ENCODE peak calls at places on chromosome 6, in eight cellular contexts. One of them, this sample, is unnamed.

GRCh38 chr6:13992417-13993055 is 67.8 kb downstream of the RNF182 start:
- DNase-seq in aorta: no peak
- DNase-seq in neural progenitor cell: no peak
- DNase-seq in IMR-90: peak
- DNase-seq in left ventricle myocardium inferior: no peak
- DNase-seq in SJSA1: peak
- DNase-seq in choroid plexus epithelial cell: peak
- DNase-seq in AG09309: no peak
- DNase-seq in this sample: no peak

GRCh38 chr6:53894086-53894485 is 99.3 kb downstream of the LRRC1 start:
- DNase-seq in aorta: no peak
- DNase-seq in neural progenitor cell: no peak
- DNase-seq in IMR-90: peak
- DNase-seq in left ventricle myocardium inferior: no peak
- DNase-seq in SJSA1: no peak
- DNase-seq in choroid plexus epithelial cell: peak
- DNase-seq in AG09309: no peak
- DNase-seq in this sample: no peak

GRCh38 chr6:144007779-144008500 is at the start of gene PLAGL1:
- DNase-seq in aorta: peak
- DNase-seq in neural progenitor cell: peak
- DNase-seq in IMR-90: peak
- DNase-seq in left ventricle myocardium inferior: peak
- DNase-seq in SJSA1: peak
- DNase-seq in choroid plexus epithelial cell: peak
- DNase-seq in AG09309: no peak
- DNase-seq in this sample: no peak

GRCh38 chr6:22113046-22113766 is 183.6 kb downstream of the PRL start:
- DNase-seq in aorta: no peak
- DNase-seq in neural progenitor cell: no peak
- DNase-seq in IMR-90: peak
- DNase-seq in left ventricle myocardium inferior: no peak
- DNase-seq in SJSA1: peak
- DNase-seq in choroid plexus epithelial cell: peak
- DNase-seq in AG09309: peak
- DNase-seq in this sample: peak

GRCh38 chr6:44120692-44121443 is 6.4 kb downstream of the MRPL14 start:
- DNase-seq in aorta: no peak
- DNase-seq in neural progenitor cell: peak
- DNase-seq in IMR-90: no peak
- DNase-seq in left ventricle myocardium inferior: no peak
- DNase-seq in SJSA1: no peak
- DNase-seq in choroid plexus epithelial cell: no peak
- DNase-seq in AG09309: no peak
- DNase-seq in this sample: no peak

GRCh38 chr6:90256698-90257485 is 39.8 kb downstream of the BACH2 start:
- DNase-seq in aorta: no peak
- DNase-seq in neural progenitor cell: no peak
- DNase-seq in IMR-90: peak
- DNase-seq in left ventricle myocardium inferior: no peak
- DNase-seq in SJSA1: no peak
- DNase-seq in choroid plexus epithelial cell: peak
- DNase-seq in AG09309: peak
- DNase-seq in this sample: no peak

GRCh38 chr6:131657630-131658111 is 20.6 kb downstream of the ENPP3 start:
- DNase-seq in aorta: no peak
- DNase-seq in neural progenitor cell: no peak
- DNase-seq in IMR-90: peak
- DNase-seq in left ventricle myocardium inferior: no peak
- DNase-seq in SJSA1: no peak
- DNase-seq in choroid plexus epithelial cell: peak
- DNase-seq in AG09309: peak
- DNase-seq in this sample: no peak

GRCh38 chr6:34143884-34144580 is 1.9 kb downstream of the GRM4 start:
- DNase-seq in aorta: peak
- DNase-seq in neural progenitor cell: peak
- DNase-seq in IMR-90: no peak
- DNase-seq in left ventricle myocardium inferior: no peak
- DNase-seq in SJSA1: peak
- DNase-seq in choroid plexus epithelial cell: no peak
- DNase-seq in AG09309: no peak
- DNase-seq in this sample: no peak

GRCh38 chr6:7636151-7636550 is 46.2 kb downstream of the SNRNP48 start:
- DNase-seq in aorta: no peak
- DNase-seq in neural progenitor cell: no peak
- DNase-seq in IMR-90: no peak
- DNase-seq in left ventricle myocardium inferior: no peak
- DNase-seq in SJSA1: peak
- DNase-seq in choroid plexus epithelial cell: peak
- DNase-seq in AG09309: no peak
- DNase-seq in this sample: no peak

GRCh38 chr6:37354526-37355384 is 972 bp downstream of the RNF8 start:
- DNase-seq in aorta: peak
- DNase-seq in neural progenitor cell: peak
- DNase-seq in IMR-90: peak
- DNase-seq in left ventricle myocardium inferior: peak
- DNase-seq in SJSA1: peak
- DNase-seq in choroid plexus epithelial cell: peak
- DNase-seq in AG09309: no peak
- DNase-seq in this sample: no peak

DNA sequence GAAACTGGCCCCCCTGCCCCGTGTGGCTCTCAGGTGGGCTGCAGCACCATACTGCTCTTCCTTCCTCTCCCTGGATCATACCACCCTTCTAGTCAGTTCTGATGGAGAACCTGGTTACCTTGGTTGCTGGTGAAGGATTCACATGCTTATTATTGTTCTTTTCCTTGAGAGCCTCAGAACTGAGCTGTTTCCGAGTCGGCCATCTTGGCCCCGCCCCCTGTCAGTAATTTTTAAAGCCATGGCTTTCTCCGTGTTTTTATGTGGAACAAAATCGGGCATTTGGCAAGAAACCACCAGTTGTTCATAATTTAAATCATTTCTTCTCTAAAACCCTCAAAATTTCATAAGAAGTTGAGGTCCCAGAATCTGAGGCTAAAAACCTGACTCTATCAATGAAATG is 493.8 kb downstream of the NKAIN2 start:
- DNase-seq in aorta: no peak
- DNase-seq in neural progenitor cell: no peak
- DNase-seq in IMR-90: no peak
- DNase-seq in left ventricle myocardium inferior: no peak
- DNase-seq in SJSA1: no peak
- DNase-seq in choroid plexus epithelial cell: no peak
- DNase-seq in AG09309: no peak
- DNase-seq in this sample: no peak
- H3K4me3 ChIP-seq in aorta: no peak
- H3K4me3 ChIP-seq in neural progenitor cell: no peak
- H3K4me3 ChIP-seq in IMR-90: no peak
- H3K4me3 ChIP-seq in left ventricle myocardium inferior: no peak
- H3K4me3 ChIP-seq in SJSA1: no peak
- H3K4me3 ChIP-seq in choroid plexus epithelial cell: no peak
- H3K4me3 ChIP-seq in AG09309: no peak
- H3K4me3 ChIP-seq in this sample: no peak

GRCh38 chr6:46736913-46737312 is 1.7 kb upstream of the PLA2G7 start:
- DNase-seq in aorta: no peak
- DNase-seq in neural progenitor cell: no peak
- DNase-seq in IMR-90: no peak
- DNase-seq in left ventricle myocardium inferior: no peak
- DNase-seq in SJSA1: no peak
- DNase-seq in choroid plexus epithelial cell: no peak
- DNase-seq in AG09309: no peak
- DNase-seq in this sample: no peak

GRCh38 chr6:46733410-46733809 is 1.8 kb downstream of the PLA2G7 start:
- DNase-seq in aorta: no peak
- DNase-seq in neural progenitor cell: no peak
- DNase-seq in IMR-90: no peak
- DNase-seq in left ventricle myocardium inferior: no peak
- DNase-seq in SJSA1: no peak
- DNase-seq in choroid plexus epithelial cell: no peak
- DNase-seq in AG09309: no peak
- DNase-seq in this sample: no peak

GRCh38 chr6:46730918-46731461 is 4.2 kb downstream of the PLA2G7 start:
- DNase-seq in aorta: no peak
- DNase-seq in neural progenitor cell: no peak
- DNase-seq in IMR-90: no peak
- DNase-seq in left ventricle myocardium inferior: no peak
- DNase-seq in SJSA1: no peak
- DNase-seq in choroid plexus epithelial cell: no peak
- DNase-seq in AG09309: no peak
- DNase-seq in this sample: no peak

GRCh38 chr6:46735720-46736031 is 501 bp upstream of the PLA2G7 start:
- DNase-seq in aorta: no peak
- DNase-seq in neural progenitor cell: no peak
- DNase-seq in IMR-90: no peak
- DNase-seq in left ventricle myocardium inferior: no peak
- DNase-seq in SJSA1: no peak
- DNase-seq in choroid plexus epithelial cell: no peak
- DNase-seq in AG09309: no peak
- DNase-seq in this sample: no peak

GRCh38 chr6:46734867-46735719 is at the start of gene PLA2G7:
- DNase-seq in aorta: peak
- DNase-seq in neural progenitor cell: peak
- DNase-seq in IMR-90: no peak
- DNase-seq in left ventricle myocardium inferior: peak
- DNase-seq in SJSA1: peak
- DNase-seq in choroid plexus epithelial cell: no peak
- DNase-seq in AG09309: no peak
- DNase-seq in this sample: no peak
- H3K4me3 ChIP-seq in aorta: peak
- H3K4me3 ChIP-seq in neural progenitor cell: peak
- H3K4me3 ChIP-seq in IMR-90: peak
- H3K4me3 ChIP-seq in left ventricle myocardium inferior: peak
- H3K4me3 ChIP-seq in SJSA1: peak
- H3K4me3 ChIP-seq in choroid plexus epithelial cell: peak
- H3K4me3 ChIP-seq in AG09309: peak
- H3K4me3 ChIP-seq in this sample: peak

DNA sequence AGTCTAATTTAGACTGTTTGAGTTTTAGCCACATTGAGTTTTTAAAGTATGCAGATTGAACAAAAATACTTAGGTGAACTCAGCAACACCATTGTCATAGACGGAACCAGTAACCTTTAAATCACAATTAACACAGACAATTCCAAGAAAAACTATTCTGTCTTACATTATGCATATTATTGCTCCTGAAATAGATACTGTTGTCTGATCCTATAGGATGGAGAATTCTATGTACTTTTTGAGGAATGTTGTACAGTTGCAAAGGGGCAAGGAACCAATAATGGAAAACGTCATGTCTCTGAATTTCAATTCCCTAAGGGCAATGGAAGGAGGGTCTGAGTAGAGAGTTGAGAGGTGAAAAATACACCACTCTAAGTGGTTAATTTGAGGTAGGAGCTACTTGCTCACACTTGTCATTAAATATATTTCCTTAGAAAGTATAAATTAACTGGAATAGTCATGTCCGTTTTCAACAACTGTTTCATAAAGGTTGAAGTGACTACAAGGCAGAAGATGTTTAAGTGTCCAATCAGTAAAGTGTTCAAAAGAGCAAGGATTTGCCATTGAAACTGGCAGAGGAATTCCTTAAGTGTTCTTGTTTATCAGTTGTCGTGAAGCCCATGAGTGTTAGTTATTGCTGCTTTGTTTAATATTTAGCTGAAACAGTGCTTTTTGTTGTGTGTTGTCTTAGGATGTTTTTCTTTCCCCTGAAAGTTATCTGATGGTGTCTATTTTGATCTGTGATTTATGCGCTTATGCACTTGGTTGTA is 1.3 kb downstream of the NKAIN2 start:
- DNase-seq in aorta: no peak
- DNase-seq in neural progenitor cell: no peak
- DNase-seq in IMR-90: no peak
- DNase-seq in left ventricle myocardium inferior: no peak
- DNase-seq in SJSA1: no peak
- DNase-seq in choroid plexus epithelial cell: no peak
- DNase-seq in AG09309: no peak
- DNase-seq in this sample: no peak
- H3K4me3 ChIP-seq in aorta: no peak
- H3K4me3 ChIP-seq in neural progenitor cell: no peak
- H3K4me3 ChIP-seq in IMR-90: no peak
- H3K4me3 ChIP-seq in left ventricle myocardium inferior: peak
- H3K4me3 ChIP-seq in SJSA1: no peak
- H3K4me3 ChIP-seq in choroid plexus epithelial cell: no peak
- H3K4me3 ChIP-seq in AG09309: no peak
- H3K4me3 ChIP-seq in this sample: no peak

GRCh38 chr6:159894991-159895390 is 4.2 kb downstream of the MAS1 start:
- DNase-seq in aorta: no peak
- DNase-seq in neural progenitor cell: no peak
- DNase-seq in IMR-90: no peak
- DNase-seq in left ventricle myocardium inferior: no peak
- DNase-seq in SJSA1: no peak
- DNase-seq in choroid plexus epithelial cell: no peak
- DNase-seq in AG09309: no peak
- DNase-seq in this sample: no peak

GRCh38 chr6:159898519-159898918 is 7.7 kb downstream of the MAS1 start:
- DNase-seq in aorta: no peak
- DNase-seq in neural progenitor cell: no peak
- DNase-seq in IMR-90: no peak
- DNase-seq in left ventricle myocardium inferior: no peak
- DNase-seq in SJSA1: no peak
- DNase-seq in choroid plexus epithelial cell: no peak
- DNase-seq in AG09309: no peak
- DNase-seq in this sample: no peak

GRCh38 chr6:159904497-159904911 is 13.7 kb downstream of the MAS1 start:
- DNase-seq in aorta: no peak
- DNase-seq in neural progenitor cell: no peak
- DNase-seq in IMR-90: no peak
- DNase-seq in left ventricle myocardium inferior: no peak
- DNase-seq in SJSA1: no peak
- DNase-seq in choroid plexus epithelial cell: no peak
- DNase-seq in AG09309: no peak
- DNase-seq in this sample: no peak

GRCh38 chr6:159897603-159898002 is 6.8 kb downstream of the MAS1 start:
- DNase-seq in aorta: no peak
- DNase-seq in neural progenitor cell: no peak
- DNase-seq in IMR-90: no peak
- DNase-seq in left ventricle myocardium inferior: no peak
- DNase-seq in SJSA1: no peak
- DNase-seq in choroid plexus epithelial cell: no peak
- DNase-seq in AG09309: no peak
- DNase-seq in this sample: no peak

DNA sequence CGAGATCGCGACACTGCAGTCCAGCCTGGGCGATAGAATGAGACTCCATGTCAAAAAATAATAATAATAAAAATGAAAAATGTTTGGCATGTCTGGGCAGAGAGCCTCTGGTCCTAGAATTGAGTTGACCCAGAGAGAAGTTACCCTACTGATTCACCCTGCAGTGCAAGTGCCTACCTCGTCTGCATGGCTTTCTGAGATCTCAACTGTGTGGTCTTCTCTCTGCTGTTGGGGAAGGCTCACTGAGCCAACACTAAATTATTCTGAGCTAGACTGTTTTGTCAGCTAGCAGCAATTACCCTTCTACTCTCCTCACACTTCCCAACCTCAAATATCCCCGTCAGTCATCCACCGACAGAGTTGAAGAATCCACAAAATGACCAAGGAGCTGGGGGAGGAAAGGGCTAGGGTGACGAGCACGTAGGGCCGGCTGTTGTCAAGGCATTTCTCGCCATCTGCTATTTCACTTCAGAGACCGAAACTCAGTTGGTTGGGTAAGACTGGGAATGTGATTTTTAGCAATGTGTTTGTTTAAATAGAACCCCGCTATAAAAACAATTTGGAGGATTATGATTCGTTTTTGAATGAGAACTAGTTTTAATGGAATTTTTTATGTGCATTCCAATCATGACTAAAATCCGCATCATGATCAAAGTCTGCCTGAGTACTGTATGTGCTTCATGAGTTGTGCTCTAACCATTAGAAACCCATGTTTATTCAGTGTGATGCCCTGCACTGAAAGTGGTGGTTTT is 9.4 kb downstream of the MAS1 start:
- DNase-seq in aorta: no peak
- DNase-seq in neural progenitor cell: no peak
- DNase-seq in IMR-90: peak
- DNase-seq in left ventricle myocardium inferior: no peak
- DNase-seq in SJSA1: peak
- DNase-seq in choroid plexus epithelial cell: peak
- DNase-seq in AG09309: peak
- DNase-seq in this sample: peak
- H3K4me3 ChIP-seq in aorta: no peak
- H3K4me3 ChIP-seq in neural progenitor cell: no peak
- H3K4me3 ChIP-seq in IMR-90: no peak
- H3K4me3 ChIP-seq in left ventricle myocardium inferior: no peak
- H3K4me3 ChIP-seq in SJSA1: no peak
- H3K4me3 ChIP-seq in choroid plexus epithelial cell: peak
- H3K4me3 ChIP-seq in AG09309: peak
- H3K4me3 ChIP-seq in this sample: no peak

This sample was measured in epithelial cell of proximal tubule.